ENCODE peak calls at places on chromosomes 5 and 9, in five cellular contexts. W, G, B, F and S are unnamed samples. For H3K4me1, the result is how much of the 10 kb centered on the place peaks cover.

GRCh38 chr5:121735618-121736017 is 116.1 kb upstream of the FTMT start:
- ATAC-seq in W (no peak), G (no peak), B (no peak), F (no peak), S (no peak)

GRCh38 chr5:74649421-74649973 is 9.0 kb upstream of the ENC1 start:
- ATAC-seq in W (no peak), G (no peak), B (no peak), F (no peak), S (no peak)

GRCh38 chr5:147835386-147835798 is 3.9 kb upstream of the SPINK1 start:
- ATAC-seq in W (no peak), G (no peak), B (no peak), F (no peak), S (no peak)

GRCh38 chr5:156094001-156094400 is 233.0 kb upstream of the SGCD start:
- ATAC-seq in W (peak), G (no peak), B (no peak), F (peak), S (no peak)

GRCh38 chr5:133789428-133789827 is 177.1 kb upstream of the FSTL4 start:
- ATAC-seq in W (no peak), G (no peak), B (no peak), F (no peak), S (no peak)

GRCh38 chr9:96080364-96080763 is 204.9 kb downstream of the ERCC6L2 start:
- ATAC-seq in W (no peak), G (no peak), B (peak), F (no peak), S (peak)

GRCh38 chr9:91589101-91589553 is 165.5 kb upstream of the NFIL3 start:
- ATAC-seq in W (peak), G (peak), B (no peak), F (peak), S (no peak)

GRCh38 chr5:103617913-103618312 is 55.3 kb upstream of the NUDT12 start:
- ATAC-seq in W (no peak), G (no peak), B (no peak), F (no peak), S (no peak)

GRCh38 chr9:84107995-84108394 is 127.4 kb downstream of the RMI1 start:
- ATAC-seq in W (no peak), G (no peak), B (no peak), F (no peak), S (no peak)

GRCh38 chr5:99060306-99061261 is 131.8 kb upstream of the CHD1 start:
- ATAC-seq in W (peak), G (peak), B (peak), F (peak), S (no peak)

GRCh38 chr9:98043921-98044320 is 12.6 kb upstream of the NANS start:
- ATAC-seq in W (no peak), G (no peak), B (no peak), F (no peak), S (no peak)

GRCh38 chr9:5633243-5633642 is 4.3 kb downstream of the RIC1 start:
- ATAC-seq in W (no peak), G (peak), B (no peak), F (no peak), S (no peak)

GRCh38 chr9:89609426-89610006 is 4.7 kb downstream of the GADD45G start:
- ATAC-seq in W (no peak), G (no peak), B (no peak), F (no peak), S (no peak)

GRCh38 chr5:56317923-56318561 is 84.9 kb upstream of the ANKRD55 start:
- ATAC-seq in W (no peak), G (peak), B (no peak), F (no peak), S (no peak)

GRCh38 chr5:144273232-144274027 is 102.8 kb downstream of the KCTD16 start:
- ATAC-seq in W (no peak), G (no peak), B (no peak), F (no peak), S (no peak)

DNA sequence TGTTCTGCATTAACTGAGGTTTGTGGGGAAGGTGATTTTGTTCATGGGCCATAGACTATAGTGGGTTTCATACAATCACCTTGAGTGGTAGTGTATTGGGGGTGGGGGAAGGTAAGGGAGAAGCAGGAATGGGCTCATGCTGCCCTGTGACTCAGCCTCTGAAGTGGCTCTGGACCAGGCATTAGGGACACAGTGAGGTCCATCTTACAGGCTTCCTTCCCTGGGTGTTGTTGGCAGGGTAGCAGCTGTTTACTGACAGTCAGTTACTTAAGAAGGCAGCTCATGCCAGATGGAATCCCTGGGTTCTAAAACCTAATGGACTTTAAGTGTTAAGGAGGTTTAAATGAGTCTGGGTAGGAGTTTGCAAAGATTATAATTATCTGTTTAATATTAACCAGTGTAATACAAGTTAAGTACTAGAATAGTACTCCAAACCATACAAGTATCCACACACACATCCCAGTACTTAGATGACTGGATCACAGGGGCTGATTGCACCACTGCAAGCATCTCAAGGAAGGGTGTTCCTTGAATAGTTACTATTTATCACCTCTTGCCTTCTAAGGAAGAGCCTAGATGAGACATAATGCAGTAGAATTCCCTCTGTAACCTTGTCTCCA is 59.3 kb downstream of the CAST start:
- ATAC-seq in W (no peak), G (peak), B (no peak), F (peak), S (peak)
- TF ChIP-seq POLR2AphosphoS5 in W (no peak), G (no peak), B (no peak), F (peak), S (no peak)

DNA sequence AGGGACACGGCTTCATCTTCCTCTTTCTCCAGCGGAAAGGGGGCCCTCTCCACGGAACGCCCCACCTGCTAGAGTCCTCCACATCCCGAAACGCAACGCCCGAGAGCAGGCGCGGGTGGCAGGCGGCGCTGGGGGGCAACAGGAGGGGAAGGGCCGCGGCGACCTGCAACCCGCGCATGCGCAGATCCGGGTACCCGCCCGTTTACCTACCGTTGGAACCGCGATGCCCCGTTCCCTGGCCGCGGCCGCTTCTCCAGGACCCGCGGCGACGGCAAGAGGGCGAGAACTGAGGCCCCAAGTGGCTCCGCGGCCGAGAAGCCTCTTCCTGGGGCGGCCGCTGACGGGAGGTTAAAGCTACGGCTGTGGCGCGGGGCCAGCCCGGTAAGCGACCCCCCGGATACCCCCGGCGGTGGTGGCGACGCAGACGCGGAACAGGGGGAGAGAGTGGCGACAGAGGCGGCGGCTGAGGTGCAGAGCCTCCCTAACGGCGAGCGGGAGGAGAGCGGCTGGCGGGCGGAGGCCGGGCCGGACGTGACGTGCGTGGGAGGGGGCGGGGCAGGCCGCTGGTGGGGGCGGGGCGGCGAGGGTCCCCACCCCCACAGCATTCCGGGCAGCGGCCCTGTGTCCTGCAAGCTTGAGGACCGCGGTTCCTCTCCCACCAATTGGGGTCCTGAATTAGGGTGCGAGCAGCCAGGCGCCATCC is at the start of gene FAM13B:
- ATAC-seq in W (peak), G (peak), B (peak), F (peak), S (peak)
- H3K4me1 ChIP-seq in W (under half), G (under half), B (under half), F (under half), S (half or more)

DNA sequence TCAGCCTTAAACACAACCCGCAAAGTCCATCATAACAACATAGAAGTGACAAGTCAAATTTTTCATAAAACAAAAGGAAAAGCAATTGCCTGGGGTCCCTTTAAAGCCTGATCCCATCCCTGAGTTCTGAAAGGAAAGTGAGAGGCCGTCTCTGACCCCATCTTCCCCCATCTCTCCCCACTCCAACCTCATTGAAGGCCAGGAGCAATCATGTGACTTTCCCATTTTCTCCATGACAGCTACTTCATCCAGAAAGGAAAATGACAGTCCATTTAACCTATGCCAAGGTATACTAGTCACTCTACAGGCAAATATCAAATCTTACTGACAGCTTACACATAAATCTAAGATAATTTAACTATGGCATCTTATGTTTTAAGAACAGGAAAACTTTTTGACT is 15.5 kb downstream of the ACTL7A start:
- ATAC-seq in W (no peak), G (no peak), B (no peak), F (no peak), S (no peak)
- TF ChIP-seq POLR2AphosphoS5 in W (no peak), G (no peak), B (no peak), F (no peak), S (no peak)

DNA sequence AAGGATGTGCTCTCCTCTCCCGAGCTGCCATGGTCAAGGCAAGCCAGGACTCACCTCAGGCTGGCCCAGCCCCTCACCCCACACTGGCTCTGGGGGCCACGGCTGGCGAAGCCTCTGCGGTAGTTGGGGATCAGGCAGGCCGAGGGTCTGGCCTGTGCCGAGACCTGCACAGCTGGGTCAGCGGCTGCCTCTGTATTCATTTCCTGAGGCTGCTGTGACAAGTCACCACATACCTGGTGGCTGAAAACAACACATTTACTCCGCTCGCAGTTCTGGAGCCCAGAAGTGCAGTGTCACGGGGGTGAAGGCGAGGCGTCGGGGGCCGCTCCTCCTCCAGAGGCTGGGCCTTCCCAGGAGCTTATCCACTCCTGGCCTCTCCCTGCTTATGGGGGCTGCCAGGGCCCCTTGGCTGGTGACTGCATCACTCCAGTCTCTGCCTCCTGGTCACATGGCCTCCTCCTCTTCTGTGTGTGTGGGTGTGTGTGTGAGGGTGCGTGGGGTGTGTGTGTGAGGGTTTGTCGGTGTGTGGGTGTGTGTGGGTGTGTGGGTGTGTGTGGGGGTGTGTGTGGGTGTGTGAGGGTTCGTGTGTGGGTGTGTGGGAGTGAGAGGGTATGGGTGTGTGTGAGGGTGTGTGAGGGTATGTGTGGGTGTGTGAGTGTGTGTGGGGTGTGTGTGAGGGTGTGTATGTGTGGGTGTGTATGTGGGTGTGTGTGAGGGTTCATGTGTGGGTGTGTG is 3.2 kb upstream of the SCGB3A1 start:
- ATAC-seq in W (no peak), G (no peak), B (no peak), F (no peak), S (no peak)
- H3K4me1 ChIP-seq in W (under half), G (under half), B (under half), F (under half), S (under half)

GRCh38 chr9:75184471-75184870 is 96.2 kb downstream of the OSTF1 start:
- ATAC-seq in W (no peak), G (peak), B (no peak), F (peak), S (no peak)
- TF ChIP-seq POLR2AphosphoS5 in W (no peak), G (no peak), B (no peak), F (no peak), S (no peak)

GRCh38 chr9:121286688-121286972 is 18.7 kb downstream of the GSN start:
- ATAC-seq in W (no peak), G (no peak), B (peak), F (no peak), S (no peak)

GRCh38 chr9:121283072-121283398 is 15.1 kb downstream of the GSN start:
- ATAC-seq in W (no peak), G (no peak), B (no peak), F (no peak), S (no peak)

GRCh38 chr9:121283856-121284732 is 16.1 kb downstream of the GSN start:
- ATAC-seq in W (no peak), G (peak), B (no peak), F (no peak), S (no peak)

GRCh38 chr9:121285835-121286687 is 18.1 kb downstream of the GSN start:
- ATAC-seq in W (peak), G (no peak), B (peak), F (peak), S (peak)

GRCh38 chr9:121284733-121285451 is 16.9 kb downstream of the GSN start:
- ATAC-seq in W (no peak), G (no peak), B (no peak), F (no peak), S (no peak)
- H3K4me1 ChIP-seq in W (under half), G (under half), B (half or more), F (half or more), S (half or more)

DNA sequence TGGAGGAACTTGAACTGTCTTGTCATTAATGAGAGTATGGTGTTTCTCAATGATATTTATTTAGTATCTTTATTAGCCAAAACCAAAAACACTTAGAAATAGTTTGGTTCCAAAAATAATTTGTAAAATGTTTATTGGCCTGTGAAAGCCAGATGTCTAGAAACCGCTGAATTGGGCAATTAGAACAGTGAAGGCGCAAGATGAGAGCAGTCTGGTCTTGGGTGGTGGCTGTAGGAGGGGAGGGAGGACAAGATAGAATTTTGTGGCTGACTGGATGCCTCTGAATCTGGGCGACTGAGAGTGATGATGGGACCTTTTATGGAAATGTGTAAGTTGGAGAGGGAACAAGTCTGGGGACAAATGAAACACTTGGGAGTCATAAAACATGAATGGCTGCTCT is 35.4 kb downstream of the PDZD2 start:
- ATAC-seq in W (no peak), G (no peak), B (no peak), F (no peak), S (no peak)
- TF ChIP-seq POLR2AphosphoS5 in W (no peak), G (no peak), B (no peak), F (no peak), S (no peak)

GRCh38 chr9:136541179-136541578 is 4.7 kb downstream of the NOTCH1 start:
- ATAC-seq in W (no peak), G (no peak), B (no peak), F (no peak), S (no peak)
- H3K4me1 ChIP-seq in W (under half), G (half or more), B (under half), F (half or more), S (under half)

DNA sequence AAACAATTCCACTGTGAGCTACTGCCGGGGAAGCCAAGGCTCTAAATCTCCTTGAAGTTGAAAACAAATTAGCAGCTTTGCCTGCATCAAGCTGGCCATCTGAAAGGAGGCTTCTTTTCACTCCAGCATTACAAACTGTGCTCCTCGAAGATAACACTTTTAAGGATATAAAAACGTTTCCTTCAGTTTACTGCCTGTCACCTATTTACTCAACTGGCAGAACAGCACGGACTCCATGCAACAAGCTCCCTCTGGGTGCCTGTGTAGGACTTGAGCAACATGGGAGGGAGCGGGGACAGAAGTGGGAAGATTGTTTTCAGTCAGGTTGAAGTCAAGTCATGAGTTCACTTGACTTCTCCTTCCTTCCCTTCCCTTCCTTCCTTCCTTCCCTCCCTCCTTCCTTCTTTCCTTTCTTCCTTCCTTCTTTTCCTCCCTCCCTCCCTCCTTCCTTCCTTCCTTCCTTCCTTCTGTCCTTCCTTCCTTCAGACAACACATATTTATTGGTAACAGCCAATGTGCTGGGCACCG is 67.4 kb downstream of the ZNF608 start:
- ATAC-seq in W (peak), G (no peak), B (no peak), F (no peak), S (no peak)
- TF ChIP-seq POLR2AphosphoS5 in W (no peak), G (no peak), B (no peak), F (no peak), S (no peak)